ENCODE peak calls at places on chromosomes 2 and 18, in four cellular contexts. Y, A, S and Z are unnamed samples.

GRCh38 chr2:174787485-174788205 is 23.4 kb upstream of the CHRNA1 start:
- DNase-seq in Y (no peak), A (no peak), S (no peak), Z (no peak)

GRCh38 chr2:100603414-100603813 is 40.6 kb downstream of the PDCL3 start:
- DNase-seq in Y (no peak), A (no peak), S (no peak), Z (no peak)

GRCh38 chr2:8684885-8685696 is 3.2 kb downstream of the ID2 start:
- DNase-seq in Y (peak), A (peak), S (no peak), Z (peak)

GRCh38 chr2:54803783-54804758 is 80.6 kb downstream of the EML6 start:
- DNase-seq in Y (no peak), A (no peak), S (no peak), Z (no peak)

GRCh38 chr18:3799515-3799914 is 349.5 kb downstream of the TGIF1 start:
- DNase-seq in Y (no peak), A (no peak), S (no peak), Z (no peak)

GRCh38 chr2:230925879-230926765 is 1.1 kb upstream of the GPR55 start:
- DNase-seq in Y (no peak), A (no peak), S (no peak), Z (no peak)

GRCh38 chr18:33735428-33735827 is 157.4 kb downstream of the ASXL3 start:
- DNase-seq in Y (no peak), A (no peak), S (no peak), Z (no peak)

GRCh38 chr2:30915485-30915884 is 108.2 kb upstream of the CAPN13 start:
- DNase-seq in Y (peak), A (no peak), S (no peak), Z (peak)

GRCh38 chr2:85194780-85195480 is 61.7 kb downstream of the TCF7L1 start:
- DNase-seq in Y (no peak), A (no peak), S (no peak), Z (no peak)

GRCh38 chr18:58808349-58808748 is 56.3 kb upstream of the ZNF532 start:
- DNase-seq in Y (no peak), A (no peak), S (no peak), Z (no peak)

GRCh38 chr2:120371969-120372625 is 26.2 kb downstream of the INHBB start:
- DNase-seq in Y (no peak), A (no peak), S (no peak), Z (no peak)

GRCh38 chr2:120681181-120681580 is 54.5 kb upstream of the GLI2 start:
- DNase-seq in Y (no peak), A (no peak), S (no peak), Z (no peak)